ENCODE peak calls at places on chromosomes 6 and 20, in seven cellular contexts. I is iPS DF 6.9; S is stimulated activated naive CD8-positive, alpha-beta T cell treated with anti-CD3 and anti-CD28 coated beads, Interleukin-15, Interleukin-2, amounts not matched to agents 100 U/mL and 50 U/mL, for 24 hours; D is stimulated activated CD8-positive, alpha-beta memory T cell treated with anti-CD3 and anti-CD28 coated beads, Interleukin-12 subunit alpha, Interleukin-12 subunit beta, amount 100 ng/mL, for 1 hour; E is amniotic stem cell; F is NCI-H1105; V is Caki2. T is an unnamed sample.

GRCh38 chr6:34237722-34238506 is 1.2 kb downstream of the HMGA1 start:
- DNase-seq in V (peak), D (peak), S (peak), F (peak), E (no peak), I (no peak), T (peak)

GRCh38 chr20:35307666-35308653 is 15.7 kb upstream of the FAM83C start:
- DNase-seq in S (no peak), E (no peak), V (peak), D (no peak), I (no peak), F (peak), T (peak)

GRCh38 chr6:56484669-56485068 is 158.0 kb downstream of the DST start:
- DNase-seq in E (peak), D (no peak), F (no peak), S (no peak), V (peak), I (no peak), T (peak)

GRCh38 chr6:100382767-100383195 is 81.9 kb downstream of the SIM1 start:
- DNase-seq in S (no peak), I (no peak), E (no peak), F (no peak), V (peak), D (no peak), T (no peak)

GRCh38 chr6:24910331-24910849 is 25.4 kb downstream of the RIPOR2 start:
- DNase-seq in V (no peak), D (no peak), E (no peak), S (peak), F (no peak), I (no peak), T (peak)

GRCh38 chr20:32792316-32792715 is 27.4 kb upstream of the MAPRE1 start:
- DNase-seq in V (no peak), S (peak), F (no peak), D (no peak), I (no peak), E (no peak), T (peak)

GRCh38 chr6:68649669-68650068 is 14.6 kb downstream of the ADGRB3 start:
- DNase-seq in V (no peak), D (no peak), I (no peak), S (no peak), F (no peak), E (no peak), T (no peak)

GRCh38 chr6:99353126-99353525 is 3.7 kb upstream of the FAXC start:
- DNase-seq in S (no peak), F (no peak), I (no peak), D (no peak), V (no peak), E (no peak), T (peak)

GRCh38 chr6:22906091-22906549 is 336.8 kb downstream of the HDGFL1 start:
- DNase-seq in S (no peak), D (no peak), V (peak), E (no peak), I (peak), F (no peak), T (peak)

GRCh38 chr6:144912474-144912873 is 627.3 kb downstream of the UTRN start:
- DNase-seq in F (no peak), V (peak), I (no peak), D (no peak), S (no peak), E (peak), T (peak)

GRCh38 chr20:41476013-41476441 is 109.4 kb upstream of the EMILIN3 start:
- DNase-seq in S (no peak), E (no peak), F (peak), D (no peak), I (no peak), V (peak), T (peak)

GRCh38 chr20:21125072-21125848 is 622 bp upstream of the KIZ start:
- DNase-seq in I (no peak), F (peak), E (no peak), S (no peak), D (no peak), V (no peak), T (peak)

T was measured in choroid plexus epithelial cell.